ENCODE peak calls at places on chromosomes 5 and 9, in four cellular contexts. One of them, this sample, is unnamed.

GRCh38 chr9:2923810-2924768 is 80.2 kb upstream of the PUM3 start:
- DNase-seq in tibial artery: no peak
- DNase-seq in A549: no peak
- DNase-seq in right atrium auricular region: no peak
- DNase-seq in this sample: no peak

GRCh38 chr5:61563401-61563800 is 231.3 kb downstream of the ZSWIM6 start:
- DNase-seq in right atrium auricular region: no peak
- DNase-seq in tibial artery: no peak
- DNase-seq in A549: peak; percentile 38
- DNase-seq in this sample: no peak

GRCh38 chr9:135574331-135574730 is 12.8 kb downstream of the PAEP start:
- DNase-seq in A549: no peak
- DNase-seq in right atrium auricular region: no peak
- DNase-seq in tibial artery: no peak
- DNase-seq in this sample: no peak

GRCh38 chr5:103923616-103924168 is 361.1 kb upstream of the NUDT12 start:
- DNase-seq in right atrium auricular region: no peak
- DNase-seq in A549: no peak
- DNase-seq in tibial artery: no peak
- DNase-seq in this sample: no peak

GRCh38 chr9:102594216-102594615 is 400.9 kb upstream of the CYLC2 start:
- DNase-seq in tibial artery: no peak
- DNase-seq in right atrium auricular region: no peak
- DNase-seq in A549: no peak
- DNase-seq in this sample: no peak

GRCh38 chr9:96618209-96619108 is 1.2 kb downstream of the CDC14B start:
- DNase-seq in tibial artery: peak; percentile 85
- DNase-seq in right atrium auricular region: peak; percentile 62
- DNase-seq in A549: peak; percentile 29
- DNase-seq in this sample: peak; percentile 74

GRCh38 chr5:8897316-8897715 is 648.6 kb downstream of the SEMA5A start:
- DNase-seq in tibial artery: no peak
- DNase-seq in right atrium auricular region: no peak
- DNase-seq in A549: no peak
- DNase-seq in this sample: no peak

GRCh38 chr5:181024245-181025029 is 15.6 kb upstream of the BTNL9 start:
- DNase-seq in A549: no peak
- DNase-seq in tibial artery: no peak
- DNase-seq in right atrium auricular region: no peak
- DNase-seq in this sample: no peak

GRCh38 chr9:82116538-82116937 is 128.0 kb downstream of the SPATA31D1 start:
- DNase-seq in A549: no peak
- DNase-seq in tibial artery: no peak
- DNase-seq in right atrium auricular region: no peak
- DNase-seq in this sample: no peak

GRCh38 chr9:16505159-16505558 is 365.3 kb downstream of the BNC2 start:
- DNase-seq in tibial artery: no peak
- DNase-seq in right atrium auricular region: no peak
- DNase-seq in A549: peak; percentile 44
- DNase-seq in this sample: no peak

GRCh38 chr9:71353723-71354122 is 232.3 kb upstream of the TRPM3 start:
- DNase-seq in right atrium auricular region: no peak
- DNase-seq in tibial artery: no peak
- DNase-seq in A549: no peak
- DNase-seq in this sample: no peak

GRCh38 chr5:141022384-141022783 is 28.8 kb upstream of the PCDHB1 start:
- DNase-seq in right atrium auricular region: no peak
- DNase-seq in tibial artery: no peak
- DNase-seq in A549: no peak
- DNase-seq in this sample: no peak

GRCh38 chr9:84850830-84851372 is 181.4 kb downstream of the NTRK2 start:
- DNase-seq in tibial artery: no peak
- DNase-seq in A549: no peak
- DNase-seq in right atrium auricular region: no peak
- DNase-seq in this sample: no peak

GRCh38 chr5:33888582-33888981 is 3.2 kb downstream of the ADAMTS12 start:
- DNase-seq in tibial artery: no peak
- DNase-seq in A549: no peak
- DNase-seq in right atrium auricular region: no peak
- DNase-seq in this sample: no peak

GRCh38 chr5:57174850-57175525 is 1.1 kb downstream of the GPBP1 start:
- DNase-seq in tibial artery: no peak
- DNase-seq in right atrium auricular region: no peak
- DNase-seq in A549: no peak
- DNase-seq in this sample: no peak

GRCh38 chr5:26868504-26868903 is 169.9 kb downstream of the CDH9 start:
- DNase-seq in right atrium auricular region: no peak
- DNase-seq in tibial artery: no peak
- DNase-seq in A549: no peak
- DNase-seq in this sample: no peak

GRCh38 chr9:105319514-105319863 is 75.0 kb downstream of the SLC44A1 start:
- DNase-seq in tibial artery: no peak
- DNase-seq in A549: no peak
- DNase-seq in right atrium auricular region: no peak
- DNase-seq in this sample: no peak
- H3K4me3 ChIP-seq in tibial artery: no peak overlapping the region
- H3K4me3 ChIP-seq in A549: peak overlapping the region; percentile 13
- H3K4me3 ChIP-seq in right atrium auricular region: no peak overlapping the region
- H3K4me3 ChIP-seq in this sample: no peak overlapping the region

GRCh38 chr9:24936117-24936516 is 390.4 kb upstream of the IZUMO3 start:
- DNase-seq in A549: no peak
- DNase-seq in right atrium auricular region: no peak
- DNase-seq in tibial artery: no peak
- DNase-seq in this sample: no peak
- H3K4me1 ChIP-seq in A549: no peaks in the 10 kb centered on the region
- H3K4me1 ChIP-seq in right atrium auricular region: no peaks in the 10 kb centered on the region
- H3K4me1 ChIP-seq in tibial artery: peaks cover 14% of the 10 kb centered on the region
- H3K4me1 ChIP-seq in this sample: no peaks in the 10 kb centered on the region

DNA sequence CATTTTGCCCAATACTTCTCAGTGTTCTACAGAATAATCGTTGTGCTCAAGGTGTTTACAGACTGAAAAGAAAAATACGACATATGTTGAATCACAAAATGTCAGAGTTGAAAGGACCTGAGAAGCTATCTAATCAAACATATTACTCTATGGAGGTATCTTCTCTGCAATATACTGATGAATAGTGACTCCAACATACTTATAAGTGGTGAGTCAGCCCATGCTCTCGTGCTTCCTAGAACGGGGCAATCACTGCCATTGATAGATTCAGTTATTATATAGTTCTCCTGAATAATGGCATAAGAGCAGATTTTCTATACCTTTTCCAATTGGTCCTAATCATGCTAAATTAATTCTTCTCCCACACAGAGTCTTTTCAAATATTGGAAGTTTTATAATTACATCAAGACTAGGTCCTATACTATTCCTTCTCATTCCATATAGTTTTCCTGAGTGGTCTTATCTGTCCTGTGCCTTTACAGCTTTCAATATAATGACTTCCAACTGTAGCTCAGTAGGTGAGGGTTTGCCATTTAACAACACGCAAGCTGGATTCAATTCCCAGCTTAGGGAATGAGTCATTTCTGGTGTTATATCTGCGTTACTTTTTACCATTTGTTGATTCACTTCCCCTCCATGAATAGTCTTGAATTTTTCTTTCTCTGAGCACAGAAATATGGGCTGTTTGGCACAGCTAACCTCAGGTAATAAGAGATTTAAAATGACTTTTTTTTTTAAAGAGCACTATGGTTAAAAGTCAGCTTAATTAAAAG is 81.1 kb downstream of the PLK2 start:
- DNase-seq in tibial artery: no peak
- DNase-seq in right atrium auricular region: no peak
- DNase-seq in A549: no peak
- DNase-seq in this sample: no peak
- H3K9me3 ChIP-seq in tibial artery: no peaks in the 10 kb centered on the region
- H3K9me3 ChIP-seq in right atrium auricular region: no peaks in the 10 kb centered on the region
- H3K9me3 ChIP-seq in A549: peaks cover 15% of the 10 kb centered on the region
- H3K9me3 ChIP-seq in this sample: peaks cover 18% of the 10 kb centered on the region

GRCh38 chr9:691825-692363 is 149.6 kb upstream of the DMRT1 start:
- DNase-seq in tibial artery: no peak
- DNase-seq in A549: no peak
- DNase-seq in right atrium auricular region: no peak
- DNase-seq in this sample: no peak

GRCh38 chr9:695252-695651 is 146.2 kb upstream of the DMRT1 start:
- DNase-seq in tibial artery: no peak
- DNase-seq in right atrium auricular region: no peak
- DNase-seq in A549: no peak
- DNase-seq in this sample: no peak

GRCh38 chr9:694499-695154 is 146.9 kb upstream of the DMRT1 start:
- DNase-seq in tibial artery: no peak
- DNase-seq in A549: peak; percentile 72
- DNase-seq in right atrium auricular region: no peak
- DNase-seq in this sample: peak; percentile 59

GRCh38 chr9:692636-693459 is 148.6 kb upstream of the DMRT1 start:
- DNase-seq in right atrium auricular region: no peak
- DNase-seq in A549: no peak
- DNase-seq in tibial artery: no peak
- DNase-seq in this sample: no peak

DNA sequence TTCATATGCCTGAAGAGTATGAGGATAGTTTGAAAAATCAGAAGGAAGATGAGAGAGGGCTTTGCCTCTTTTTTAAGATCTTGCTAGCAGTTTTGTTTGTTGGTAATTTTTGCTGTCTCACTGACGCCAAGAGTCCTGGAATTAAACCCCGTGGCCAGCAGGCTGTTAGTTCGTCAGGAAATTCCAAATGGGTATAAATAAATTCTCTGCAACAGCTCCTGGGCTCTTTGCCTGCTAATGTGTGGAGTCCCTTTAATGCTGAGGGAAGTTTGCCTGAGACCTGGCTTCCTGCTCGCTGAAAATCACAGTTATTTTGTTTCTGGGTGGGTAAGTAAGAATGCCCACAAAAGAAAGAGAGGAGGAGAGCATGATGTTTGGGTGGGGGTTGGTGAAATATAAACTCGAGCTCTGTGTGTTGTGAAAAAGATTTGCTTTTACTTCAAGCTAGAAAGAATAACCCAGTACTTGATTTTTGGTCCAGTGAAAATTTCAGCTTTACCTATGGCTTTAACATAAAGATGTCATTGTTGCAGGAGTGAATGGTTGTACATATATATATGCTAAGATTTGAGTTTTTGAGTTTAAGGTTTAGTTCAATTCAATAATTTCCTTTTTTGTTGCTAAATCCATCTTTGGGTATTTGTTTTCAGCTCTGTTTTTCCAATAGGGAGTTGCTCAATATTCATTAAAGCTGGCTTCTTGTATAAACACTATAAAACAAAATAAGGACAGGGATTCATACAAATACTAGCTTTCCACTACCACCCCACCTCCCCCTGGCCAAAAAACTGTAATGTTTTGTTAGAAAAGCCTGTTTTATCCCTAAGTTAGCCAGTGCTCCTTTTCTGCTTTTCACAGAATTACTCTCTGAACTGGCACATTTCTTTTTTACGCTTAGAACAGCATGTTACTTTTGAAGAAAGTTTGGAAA is 147.8 kb upstream of the DMRT1 start:
- DNase-seq in A549: no peak
- DNase-seq in right atrium auricular region: peak; percentile 78
- DNase-seq in tibial artery: peak; percentile 82
- DNase-seq in this sample: peak; percentile 66
- H3K4me3 ChIP-seq in A549: peak overlapping the region; percentile 16
- H3K4me3 ChIP-seq in right atrium auricular region: peak overlapping the region; percentile 42
- H3K4me3 ChIP-seq in tibial artery: peak overlapping the region; percentile 46
- H3K4me3 ChIP-seq in this sample: peak overlapping the region; percentile 70

DNA sequence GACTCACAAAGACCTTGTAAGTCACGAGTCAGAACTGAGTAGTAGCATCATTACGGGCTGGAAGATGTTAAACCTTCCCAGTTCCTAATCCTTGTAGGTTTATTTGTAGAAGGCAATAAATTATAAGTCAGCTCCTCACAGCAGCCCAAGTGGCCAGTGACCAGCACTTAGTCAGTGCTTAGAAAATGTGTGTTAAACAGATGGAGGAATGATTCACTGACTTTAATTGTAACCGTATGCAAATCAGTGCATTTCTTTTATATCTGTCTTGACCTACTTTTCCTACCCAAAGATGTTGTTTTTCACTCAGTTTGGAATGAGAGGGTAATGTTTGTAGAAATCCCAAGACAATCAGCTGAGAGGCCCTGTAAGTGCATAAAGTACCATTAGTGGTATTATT is 49.6 kb downstream of the MAP1B start:
- DNase-seq in tibial artery: no peak
- DNase-seq in A549: no peak
- DNase-seq in right atrium auricular region: no peak
- DNase-seq in this sample: no peak
- H3K4me1 ChIP-seq in tibial artery: peaks cover 61% of the 10 kb centered on the region
- H3K4me1 ChIP-seq in A549: peaks cover 73% of the 10 kb centered on the region
- H3K4me1 ChIP-seq in right atrium auricular region: no peaks in the 10 kb centered on the region
- H3K4me1 ChIP-seq in this sample: no peaks in the 10 kb centered on the region

GRCh38 chr5:131654309-131654708 is 19.3 kb upstream of the RAPGEF6 start:
- DNase-seq in right atrium auricular region: no peak
- DNase-seq in tibial artery: no peak
- DNase-seq in A549: no peak
- DNase-seq in this sample: no peak
- H3K9me3 ChIP-seq in right atrium auricular region: no peaks in the 10 kb centered on the region
- H3K9me3 ChIP-seq in tibial artery: no peaks in the 10 kb centered on the region
- H3K9me3 ChIP-seq in A549: no peaks in the 10 kb centered on the region
- H3K9me3 ChIP-seq in this sample: no peaks in the 10 kb centered on the region